ENCODE peak calls at places on chromosomes 2 and 18, in ten cellular contexts. One of them, this sample, is unnamed.

GRCh38 chr18:58991127-58991798 is 126.6 kb downstream of the ZNF532 start:
- DNase-seq in spleen: no peak
- DNase-seq in cardiac muscle cell: peak; percentile 17
- DNase-seq in CD8-positive, alpha-beta T cell: no peak
- DNase-seq in GM23248: no peak
- DNase-seq in naive thymus-derived CD4-positive, alpha-beta T cell: no peak
- DNase-seq in right lobe of liver: no peak
- DNase-seq in AG04450: no peak
- DNase-seq in esophagus squamous epithelium: no peak
- DNase-seq in hepatocyte: no peak
- DNase-seq in this sample: no peak

GRCh38 chr2:110104025-110104771 is 11.4 kb downstream of the MALL start:
- DNase-seq in spleen: no peak
- DNase-seq in naive thymus-derived CD4-positive, alpha-beta T cell: no peak
- DNase-seq in esophagus squamous epithelium: no peak
- DNase-seq in CD8-positive, alpha-beta T cell: peak; percentile 32
- DNase-seq in hepatocyte: no peak
- DNase-seq in cardiac muscle cell: no peak
- DNase-seq in GM23248: no peak
- DNase-seq in AG04450: no peak
- DNase-seq in right lobe of liver: no peak
- DNase-seq in this sample: no peak

GRCh38 chr2:19369341-19369955 is 11.0 kb upstream of the OSR1 start:
- DNase-seq in cardiac muscle cell: peak; percentile 78
- DNase-seq in naive thymus-derived CD4-positive, alpha-beta T cell: no peak
- DNase-seq in GM23248: peak; percentile 74
- DNase-seq in hepatocyte: no peak
- DNase-seq in right lobe of liver: no peak
- DNase-seq in CD8-positive, alpha-beta T cell: no peak
- DNase-seq in AG04450: no peak
- DNase-seq in esophagus squamous epithelium: no peak
- DNase-seq in spleen: no peak
- DNase-seq in this sample: no peak

GRCh38 chr2:160555420-160555819 is 61.8 kb upstream of the RBMS1 start:
- DNase-seq in naive thymus-derived CD4-positive, alpha-beta T cell: no peak
- DNase-seq in hepatocyte: no peak
- DNase-seq in AG04450: no peak
- DNase-seq in CD8-positive, alpha-beta T cell: no peak
- DNase-seq in right lobe of liver: no peak
- DNase-seq in GM23248: no peak
- DNase-seq in spleen: no peak
- DNase-seq in cardiac muscle cell: no peak
- DNase-seq in esophagus squamous epithelium: no peak
- DNase-seq in this sample: no peak

GRCh38 chr2:46812381-46813024 is 103.1 kb downstream of the MCFD2 start:
- DNase-seq in right lobe of liver: no peak
- DNase-seq in spleen: peak; percentile 74
- DNase-seq in GM23248: peak; percentile 92
- DNase-seq in naive thymus-derived CD4-positive, alpha-beta T cell: no peak
- DNase-seq in hepatocyte: peak; percentile 72
- DNase-seq in CD8-positive, alpha-beta T cell: no peak
- DNase-seq in AG04450: peak; percentile 95
- DNase-seq in cardiac muscle cell: peak; percentile 98
- DNase-seq in esophagus squamous epithelium: no peak
- DNase-seq in this sample: peak; percentile 41

GRCh38 chr2:26494891-26495290 is 17.0 kb upstream of the OTOF start:
- DNase-seq in CD8-positive, alpha-beta T cell: no peak
- DNase-seq in right lobe of liver: peak; percentile 32
- DNase-seq in AG04450: no peak
- DNase-seq in esophagus squamous epithelium: no peak
- DNase-seq in cardiac muscle cell: no peak
- DNase-seq in naive thymus-derived CD4-positive, alpha-beta T cell: no peak
- DNase-seq in hepatocyte: no peak
- DNase-seq in spleen: peak; percentile 60
- DNase-seq in GM23248: no peak
- DNase-seq in this sample: no peak

GRCh38 chr2:176096986-176097819 is 2.4 kb upstream of the HOXD12 start:
- DNase-seq in hepatocyte: peak; percentile 89
- DNase-seq in cardiac muscle cell: peak; percentile 65
- DNase-seq in CD8-positive, alpha-beta T cell: peak; percentile 76
- DNase-seq in AG04450: peak; percentile 10
- DNase-seq in naive thymus-derived CD4-positive, alpha-beta T cell: no peak
- DNase-seq in right lobe of liver: peak; percentile 69
- DNase-seq in spleen: peak; percentile 90
- DNase-seq in esophagus squamous epithelium: no peak
- DNase-seq in GM23248: peak; percentile 95
- DNase-seq in this sample: peak; percentile 75

GRCh38 chr2:227322530-227323190 is 2.4 kb upstream of the MFF start:
- DNase-seq in AG04450: no peak
- DNase-seq in GM23248: no peak
- DNase-seq in hepatocyte: no peak
- DNase-seq in esophagus squamous epithelium: no peak
- DNase-seq in naive thymus-derived CD4-positive, alpha-beta T cell: no peak
- DNase-seq in spleen: no peak
- DNase-seq in right lobe of liver: no peak
- DNase-seq in CD8-positive, alpha-beta T cell: no peak
- DNase-seq in cardiac muscle cell: no peak
- DNase-seq in this sample: no peak

GRCh38 chr2:5145801-5146200 is 546.4 kb upstream of the SOX11 start:
- DNase-seq in AG04450: no peak
- DNase-seq in esophagus squamous epithelium: no peak
- DNase-seq in cardiac muscle cell: no peak
- DNase-seq in CD8-positive, alpha-beta T cell: no peak
- DNase-seq in hepatocyte: no peak
- DNase-seq in right lobe of liver: no peak
- DNase-seq in naive thymus-derived CD4-positive, alpha-beta T cell: no peak
- DNase-seq in GM23248: no peak
- DNase-seq in spleen: no peak
- DNase-seq in this sample: no peak

GRCh38 chr2:5145053-5145452 is 547.1 kb upstream of the SOX11 start:
- DNase-seq in cardiac muscle cell: no peak
- DNase-seq in GM23248: no peak
- DNase-seq in right lobe of liver: no peak
- DNase-seq in spleen: no peak
- DNase-seq in esophagus squamous epithelium: no peak
- DNase-seq in naive thymus-derived CD4-positive, alpha-beta T cell: no peak
- DNase-seq in AG04450: no peak
- DNase-seq in hepatocyte: no peak
- DNase-seq in CD8-positive, alpha-beta T cell: no peak
- DNase-seq in this sample: no peak

GRCh38 chr2:5148392-5149085 is 543.6 kb upstream of the SOX11 start:
- DNase-seq in cardiac muscle cell: no peak
- DNase-seq in AG04450: no peak
- DNase-seq in spleen: no peak
- DNase-seq in right lobe of liver: no peak
- DNase-seq in hepatocyte: no peak
- DNase-seq in naive thymus-derived CD4-positive, alpha-beta T cell: no peak
- DNase-seq in esophagus squamous epithelium: no peak
- DNase-seq in GM23248: no peak
- DNase-seq in CD8-positive, alpha-beta T cell: no peak
- DNase-seq in this sample: no peak

GRCh38 chr2:5140367-5140766 is 551.8 kb upstream of the SOX11 start:
- DNase-seq in GM23248: no peak
- DNase-seq in esophagus squamous epithelium: no peak
- DNase-seq in AG04450: no peak
- DNase-seq in spleen: no peak
- DNase-seq in CD8-positive, alpha-beta T cell: no peak
- DNase-seq in cardiac muscle cell: no peak
- DNase-seq in hepatocyte: no peak
- DNase-seq in right lobe of liver: no peak
- DNase-seq in naive thymus-derived CD4-positive, alpha-beta T cell: no peak
- DNase-seq in this sample: no peak

DNA sequence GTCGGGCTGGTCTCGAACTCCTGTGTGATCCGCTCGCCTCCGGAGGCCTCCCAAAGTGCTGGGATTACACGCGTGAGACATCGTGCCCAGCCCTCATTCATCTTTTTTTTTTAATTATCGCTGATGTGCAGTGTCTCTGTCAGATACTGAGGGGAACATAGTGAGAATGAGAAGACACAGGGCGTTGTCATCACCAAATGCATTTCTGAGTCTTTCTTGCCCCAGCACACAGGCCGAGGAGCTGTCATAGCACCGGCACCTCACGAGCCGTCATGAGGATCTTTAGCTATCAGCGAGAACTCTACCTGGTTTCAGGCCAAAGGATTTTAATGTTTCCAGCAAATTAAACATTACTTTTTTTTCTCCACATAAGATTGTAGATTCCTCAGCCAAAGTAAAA is 548.0 kb upstream of the SOX11 start:
- DNase-seq in hepatocyte: no peak
- DNase-seq in cardiac muscle cell: no peak
- DNase-seq in GM23248: no peak
- DNase-seq in CD8-positive, alpha-beta T cell: no peak
- DNase-seq in spleen: no peak
- DNase-seq in right lobe of liver: no peak
- DNase-seq in naive thymus-derived CD4-positive, alpha-beta T cell: no peak
- DNase-seq in esophagus squamous epithelium: no peak
- DNase-seq in AG04450: no peak
- DNase-seq in this sample: no peak
- H3K9me3 ChIP-seq in hepatocyte: no peaks in the 10 kb centered on the region
- H3K9me3 ChIP-seq in cardiac muscle cell: no peaks in the 10 kb centered on the region
- H3K9me3 ChIP-seq in GM23248: peaks cover 7% of the 10 kb centered on the region
- H3K9me3 ChIP-seq in CD8-positive, alpha-beta T cell: no peaks in the 10 kb centered on the region
- H3K9me3 ChIP-seq in spleen: peaks cover 3% of the 10 kb centered on the region
- H3K9me3 ChIP-seq in right lobe of liver: no peaks in the 10 kb centered on the region
- H3K9me3 ChIP-seq in naive thymus-derived CD4-positive, alpha-beta T cell: no peaks in the 10 kb centered on the region
- H3K9me3 ChIP-seq in esophagus squamous epithelium: no peaks in the 10 kb centered on the region
- H3K9me3 ChIP-seq in AG04450: no peaks in the 10 kb centered on the region
- H3K9me3 ChIP-seq in this sample: no peaks in the 10 kb centered on the region

DNA sequence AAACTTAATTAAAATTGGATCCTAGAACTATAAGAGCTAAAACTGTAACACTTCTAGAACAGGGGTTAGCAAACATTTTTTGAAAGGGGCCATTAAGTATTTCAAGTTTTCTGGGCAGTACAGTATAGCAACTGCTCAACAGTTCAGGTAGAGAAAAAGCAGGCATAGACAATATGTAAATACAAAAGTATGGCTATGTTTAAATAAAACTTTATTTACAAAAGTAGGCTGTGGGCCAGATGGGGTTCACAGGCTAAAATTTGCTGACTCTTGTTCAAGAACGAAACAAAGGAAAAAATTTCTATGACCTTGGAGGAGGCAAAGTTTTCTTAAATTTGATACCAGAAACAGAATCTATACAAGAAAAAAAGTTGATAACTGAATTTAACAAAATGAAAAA is 114.5 kb downstream of the MEMO1 start:
- DNase-seq in GM23248: no peak
- DNase-seq in cardiac muscle cell: no peak
- DNase-seq in hepatocyte: no peak
- DNase-seq in CD8-positive, alpha-beta T cell: no peak
- DNase-seq in spleen: no peak
- DNase-seq in AG04450: no peak
- DNase-seq in naive thymus-derived CD4-positive, alpha-beta T cell: no peak
- DNase-seq in right lobe of liver: no peak
- DNase-seq in esophagus squamous epithelium: no peak
- DNase-seq in this sample: no peak
- H3K9me3 ChIP-seq in GM23248: no peaks in the 10 kb centered on the region
- H3K9me3 ChIP-seq in cardiac muscle cell: no peaks in the 10 kb centered on the region
- H3K9me3 ChIP-seq in hepatocyte: peaks cover 17% of the 10 kb centered on the region
- H3K9me3 ChIP-seq in CD8-positive, alpha-beta T cell: no peaks in the 10 kb centered on the region
- H3K9me3 ChIP-seq in spleen: peaks cover 4% of the 10 kb centered on the region
- H3K9me3 ChIP-seq in AG04450: no peaks in the 10 kb centered on the region
- H3K9me3 ChIP-seq in naive thymus-derived CD4-positive, alpha-beta T cell: no peaks in the 10 kb centered on the region
- H3K9me3 ChIP-seq in right lobe of liver: no peaks in the 10 kb centered on the region
- H3K9me3 ChIP-seq in esophagus squamous epithelium: peaks cover 32% of the 10 kb centered on the region
- H3K9me3 ChIP-seq in this sample: no peaks in the 10 kb centered on the region

GRCh38 chr2:240528406-240529040 is 29.3 kb downstream of the ANKMY1 start:
- DNase-seq in hepatocyte: no peak
- DNase-seq in cardiac muscle cell: no peak
- DNase-seq in CD8-positive, alpha-beta T cell: no peak
- DNase-seq in AG04450: no peak
- DNase-seq in right lobe of liver: no peak
- DNase-seq in spleen: peak; percentile 51
- DNase-seq in GM23248: no peak
- DNase-seq in naive thymus-derived CD4-positive, alpha-beta T cell: no peak
- DNase-seq in esophagus squamous epithelium: no peak
- DNase-seq in this sample: no peak

GRCh38 chr2:240531038-240531437 is 26.8 kb downstream of the ANKMY1 start:
- DNase-seq in right lobe of liver: no peak
- DNase-seq in hepatocyte: no peak
- DNase-seq in GM23248: no peak
- DNase-seq in naive thymus-derived CD4-positive, alpha-beta T cell: no peak
- DNase-seq in cardiac muscle cell: no peak
- DNase-seq in esophagus squamous epithelium: no peak
- DNase-seq in AG04450: no peak
- DNase-seq in CD8-positive, alpha-beta T cell: no peak
- DNase-seq in spleen: no peak
- DNase-seq in this sample: no peak

GRCh38 chr2:240532032-240532775 is 25.6 kb downstream of the ANKMY1 start:
- DNase-seq in esophagus squamous epithelium: no peak
- DNase-seq in spleen: no peak
- DNase-seq in hepatocyte: no peak
- DNase-seq in AG04450: no peak
- DNase-seq in GM23248: peak; percentile 19
- DNase-seq in right lobe of liver: no peak
- DNase-seq in cardiac muscle cell: no peak
- DNase-seq in naive thymus-derived CD4-positive, alpha-beta T cell: no peak
- DNase-seq in CD8-positive, alpha-beta T cell: no peak
- DNase-seq in this sample: no peak

GRCh38 chr2:240529344-240529999 is 28.3 kb downstream of the ANKMY1 start:
- DNase-seq in AG04450: no peak
- DNase-seq in spleen: peak; percentile 53
- DNase-seq in right lobe of liver: no peak
- DNase-seq in cardiac muscle cell: no peak
- DNase-seq in esophagus squamous epithelium: no peak
- DNase-seq in GM23248: no peak
- DNase-seq in naive thymus-derived CD4-positive, alpha-beta T cell: no peak
- DNase-seq in hepatocyte: no peak
- DNase-seq in CD8-positive, alpha-beta T cell: peak; percentile 21
- DNase-seq in this sample: no peak

GRCh38 chr2:240530181-240530580 is 27.6 kb downstream of the ANKMY1 start:
- DNase-seq in esophagus squamous epithelium: no peak
- DNase-seq in cardiac muscle cell: no peak
- DNase-seq in naive thymus-derived CD4-positive, alpha-beta T cell: no peak
- DNase-seq in right lobe of liver: no peak
- DNase-seq in GM23248: no peak
- DNase-seq in AG04450: no peak
- DNase-seq in spleen: peak; percentile 40
- DNase-seq in CD8-positive, alpha-beta T cell: peak; percentile 31
- DNase-seq in hepatocyte: no peak
- DNase-seq in this sample: no peak
- H3K9me3 ChIP-seq in esophagus squamous epithelium: peaks cover 31% of the 10 kb centered on the region
- H3K9me3 ChIP-seq in cardiac muscle cell: no peaks in the 10 kb centered on the region
- H3K9me3 ChIP-seq in naive thymus-derived CD4-positive, alpha-beta T cell: no peaks in the 10 kb centered on the region
- H3K9me3 ChIP-seq in right lobe of liver: no peaks in the 10 kb centered on the region
- H3K9me3 ChIP-seq in GM23248: no peaks in the 10 kb centered on the region
- H3K9me3 ChIP-seq in AG04450: peaks cover 36% of the 10 kb centered on the region
- H3K9me3 ChIP-seq in spleen: peaks cover 32% of the 10 kb centered on the region
- H3K9me3 ChIP-seq in CD8-positive, alpha-beta T cell: peaks cover 14% of the 10 kb centered on the region
- H3K9me3 ChIP-seq in hepatocyte: peaks cover 15% of the 10 kb centered on the region
- H3K9me3 ChIP-seq in this sample: no peaks in the 10 kb centered on the region

GRCh38 chr2:2189112-2189398 is 142.0 kb downstream of the MYT1L start:
- DNase-seq in spleen: no peak
- DNase-seq in esophagus squamous epithelium: no peak
- DNase-seq in CD8-positive, alpha-beta T cell: no peak
- DNase-seq in cardiac muscle cell: no peak
- DNase-seq in right lobe of liver: no peak
- DNase-seq in naive thymus-derived CD4-positive, alpha-beta T cell: no peak
- DNase-seq in AG04450: no peak
- DNase-seq in GM23248: no peak
- DNase-seq in hepatocyte: no peak
- DNase-seq in this sample: no peak

GRCh38 chr2:2188344-2189111 is 142.5 kb downstream of the MYT1L start:
- DNase-seq in CD8-positive, alpha-beta T cell: no peak
- DNase-seq in naive thymus-derived CD4-positive, alpha-beta T cell: no peak
- DNase-seq in spleen: no peak
- DNase-seq in GM23248: no peak
- DNase-seq in AG04450: no peak
- DNase-seq in hepatocyte: no peak
- DNase-seq in esophagus squamous epithelium: no peak
- DNase-seq in right lobe of liver: no peak
- DNase-seq in cardiac muscle cell: no peak
- DNase-seq in this sample: no peak

GRCh38 chr2:2184549-2185249 is 146.4 kb downstream of the MYT1L start:
- DNase-seq in GM23248: no peak
- DNase-seq in naive thymus-derived CD4-positive, alpha-beta T cell: no peak
- DNase-seq in right lobe of liver: no peak
- DNase-seq in hepatocyte: no peak
- DNase-seq in cardiac muscle cell: no peak
- DNase-seq in CD8-positive, alpha-beta T cell: no peak
- DNase-seq in AG04450: no peak
- DNase-seq in esophagus squamous epithelium: no peak
- DNase-seq in spleen: no peak
- DNase-seq in this sample: no peak

GRCh38 chr2:2183717-2184116 is 147.4 kb downstream of the MYT1L start:
- DNase-seq in CD8-positive, alpha-beta T cell: no peak
- DNase-seq in naive thymus-derived CD4-positive, alpha-beta T cell: no peak
- DNase-seq in hepatocyte: no peak
- DNase-seq in spleen: no peak
- DNase-seq in AG04450: no peak
- DNase-seq in esophagus squamous epithelium: no peak
- DNase-seq in right lobe of liver: no peak
- DNase-seq in cardiac muscle cell: no peak
- DNase-seq in GM23248: no peak
- DNase-seq in this sample: no peak

GRCh38 chr2:2187196-2187595 is 143.9 kb downstream of the MYT1L start:
- DNase-seq in spleen: no peak
- DNase-seq in naive thymus-derived CD4-positive, alpha-beta T cell: no peak
- DNase-seq in esophagus squamous epithelium: no peak
- DNase-seq in AG04450: no peak
- DNase-seq in hepatocyte: no peak
- DNase-seq in right lobe of liver: no peak
- DNase-seq in CD8-positive, alpha-beta T cell: no peak
- DNase-seq in cardiac muscle cell: no peak
- DNase-seq in GM23248: no peak
- DNase-seq in this sample: no peak
- H3K9me3 ChIP-seq in spleen: no peaks in the 10 kb centered on the region
- H3K9me3 ChIP-seq in naive thymus-derived CD4-positive, alpha-beta T cell: no peaks in the 10 kb centered on the region
- H3K9me3 ChIP-seq in esophagus squamous epithelium: no peaks in the 10 kb centered on the region
- H3K9me3 ChIP-seq in AG04450: peaks cover 60% of the 10 kb centered on the region
- H3K9me3 ChIP-seq in hepatocyte: no peaks in the 10 kb centered on the region
- H3K9me3 ChIP-seq in right lobe of liver: no peaks in the 10 kb centered on the region
- H3K9me3 ChIP-seq in CD8-positive, alpha-beta T cell: no peaks in the 10 kb centered on the region
- H3K9me3 ChIP-seq in cardiac muscle cell: no peaks in the 10 kb centered on the region
- H3K9me3 ChIP-seq in GM23248: no peaks in the 10 kb centered on the region
- H3K9me3 ChIP-seq in this sample: no peaks in the 10 kb centered on the region

This sample was measured in colonic mucosa.